ENCODE peak calls at places on chromosomes 13 and 19, in five cellular contexts. One of them, this sample, is unnamed.

GRCh38 chr19:2491130-2491801 is 15.3 kb downstream of the GADD45B start:
- DNase-seq in stimulated activated CD4-positive, alpha-beta T cell treated with anti-CD3 and anti-CD28 coated beads, TNF-alpha, amount 100 ng/mL, for 48 hours: no peak
- DNase-seq in AG04450: no peak
- DNase-seq in IMR-90: peak; percentile 84
- DNase-seq in adrenal gland: no peak
- DNase-seq in this sample: no peak

GRCh38 chr19:57771417-57771816 is 1.9 kb downstream of the ZNF586 start:
- DNase-seq in stimulated activated CD4-positive, alpha-beta T cell treated with anti-CD3 and anti-CD28 coated beads, TNF-alpha, amount 100 ng/mL, for 48 hours: no peak
- DNase-seq in AG04450: no peak
- DNase-seq in IMR-90: no peak
- DNase-seq in adrenal gland: no peak
- DNase-seq in this sample: no peak

GRCh38 chr19:1507192-1507660 is 5.6 kb downstream of the ADAMTSL5 start:
- DNase-seq in stimulated activated CD4-positive, alpha-beta T cell treated with anti-CD3 and anti-CD28 coated beads, TNF-alpha, amount 100 ng/mL, for 48 hours: no peak
- DNase-seq in AG04450: no peak
- DNase-seq in IMR-90: no peak
- DNase-seq in adrenal gland: no peak
- DNase-seq in this sample: no peak

GRCh38 chr13:102128216-102128800 is 273.5 kb downstream of the FGF14 start:
- DNase-seq in stimulated activated CD4-positive, alpha-beta T cell treated with anti-CD3 and anti-CD28 coated beads, TNF-alpha, amount 100 ng/mL, for 48 hours: no peak
- DNase-seq in AG04450: no peak
- DNase-seq in IMR-90: peak; percentile 42
- DNase-seq in adrenal gland: no peak
- DNase-seq in this sample: peak; percentile 15

GRCh38 chr19:31340059-31341025 is 8.9 kb downstream of the TSHZ3 start:
- DNase-seq in stimulated activated CD4-positive, alpha-beta T cell treated with anti-CD3 and anti-CD28 coated beads, TNF-alpha, amount 100 ng/mL, for 48 hours: no peak
- DNase-seq in AG04450: no peak
- DNase-seq in IMR-90: peak; percentile 62
- DNase-seq in adrenal gland: no peak
- DNase-seq in this sample: no peak

GRCh38 chr13:44389856-44390255 is 16.2 kb downstream of the SERP2 start:
- DNase-seq in stimulated activated CD4-positive, alpha-beta T cell treated with anti-CD3 and anti-CD28 coated beads, TNF-alpha, amount 100 ng/mL, for 48 hours: no peak
- DNase-seq in AG04450: no peak
- DNase-seq in IMR-90: no peak
- DNase-seq in adrenal gland: no peak
- DNase-seq in this sample: no peak

GRCh38 chr19:53388168-53388567 is 6.8 kb upstream of the ZNF765 start:
- DNase-seq in stimulated activated CD4-positive, alpha-beta T cell treated with anti-CD3 and anti-CD28 coated beads, TNF-alpha, amount 100 ng/mL, for 48 hours: no peak
- DNase-seq in AG04450: no peak
- DNase-seq in IMR-90: peak; percentile 39
- DNase-seq in adrenal gland: no peak
- DNase-seq in this sample: no peak

GRCh38 chr13:110524484-110525254 is 36.9 kb downstream of the RAB20 start:
- DNase-seq in stimulated activated CD4-positive, alpha-beta T cell treated with anti-CD3 and anti-CD28 coated beads, TNF-alpha, amount 100 ng/mL, for 48 hours: no peak
- DNase-seq in AG04450: no peak
- DNase-seq in IMR-90: no peak
- DNase-seq in adrenal gland: no peak
- DNase-seq in this sample: no peak

This sample was measured in GM13977.